ENCODE peak calls at places on chromosomes 1 and 21, in ten cellular contexts. B, V, N, P, S, H, C, Z, U and F are unnamed samples.

GRCh38 chr1:246961939-246962373 is 30.2 kb upstream of the AHCTF1 start:
- DNase-seq in P (peak; percentile 58), H (no peak), Z (no peak), B (peak; percentile 4), V (no peak), N (no peak), C (peak; percentile 25), U (no peak), S (peak; percentile 30), F (peak; percentile 48)

GRCh38 chr1:193661385-193661784 is 475.0 kb upstream of the B3GALT2 start:
- DNase-seq in U (no peak), N (no peak), V (no peak), C (no peak), H (no peak), B (no peak), Z (no peak), P (no peak), S (no peak), F (no peak)

GRCh38 chr1:18197299-18197698 is 89.7 kb downstream of the IGSF21 start:
- DNase-seq in P (no peak), Z (no peak), B (no peak), N (no peak), H (no peak), S (no peak), U (no peak), C (no peak), V (no peak), F (no peak)

GRCh38 chr1:203520315-203520714 is 26.4 kb downstream of the OPTC start:
- DNase-seq in B (no peak), Z (no peak), U (no peak), C (peak; percentile 39), S (no peak), H (no peak), P (peak; percentile 58), N (no peak), V (no peak), F (peak; percentile 52)

GRCh38 chr1:101613549-101613948 is 376.7 kb downstream of the S1PR1 start:
- DNase-seq in B (no peak), U (no peak), P (no peak), V (no peak), H (no peak), Z (no peak), N (no peak), C (no peak), S (no peak), F (peak; percentile 4)

GRCh38 chr1:164786980-164787833 is 228.2 kb downstream of the PBX1 start:
- DNase-seq in H (peak; percentile 97), Z (peak; percentile 75), C (no peak), U (peak; percentile 90), V (peak; percentile 94), N (peak; percentile 86), S (peak; percentile 88), P (peak; percentile 84), B (peak; percentile 72), F (peak; percentile 85)

GRCh38 chr21:37281993-37282392 is 14.9 kb upstream of the VPS26C start:
- DNase-seq in P (no peak), C (no peak), U (no peak), Z (no peak), H (peak; percentile 73), V (no peak), B (no peak), S (no peak), N (no peak), F (no peak)

GRCh38 chr1:1771096-1771495 is 7.2 kb downstream of the NADK start:
- DNase-seq in V (no peak), N (no peak), B (no peak), C (no peak), S (no peak), P (no peak), Z (no peak), H (no peak), U (no peak), F (no peak)

GRCh38 chr1:94755675-94756074 is 64.5 kb upstream of the SLC44A3 start:
- DNase-seq in B (peak; percentile 16), N (no peak), Z (peak; percentile 79), H (no peak), U (no peak), S (peak; percentile 36), P (peak; percentile 98), V (peak; percentile 22), C (peak; percentile 96), F (peak; percentile 94)

GRCh38 chr21:45108808-45109800 is 34.7 kb downstream of the ADARB1 start:
- DNase-seq in S (no peak), H (no peak), P (no peak), U (no peak), Z (no peak), N (no peak), C (no peak), V (no peak), B (no peak), F (no peak)
- H3K4me3 ChIP-seq in S (peak overlapping the region; percentile 13), H (no peak overlapping the region), P (no peak overlapping the region), U (no peak overlapping the region), Z (no peak overlapping the region), N (no peak overlapping the region), C (no peak overlapping the region), V (no peak overlapping the region), B (peak overlapping the region; percentile 10), F (no peak overlapping the region)

DNA sequence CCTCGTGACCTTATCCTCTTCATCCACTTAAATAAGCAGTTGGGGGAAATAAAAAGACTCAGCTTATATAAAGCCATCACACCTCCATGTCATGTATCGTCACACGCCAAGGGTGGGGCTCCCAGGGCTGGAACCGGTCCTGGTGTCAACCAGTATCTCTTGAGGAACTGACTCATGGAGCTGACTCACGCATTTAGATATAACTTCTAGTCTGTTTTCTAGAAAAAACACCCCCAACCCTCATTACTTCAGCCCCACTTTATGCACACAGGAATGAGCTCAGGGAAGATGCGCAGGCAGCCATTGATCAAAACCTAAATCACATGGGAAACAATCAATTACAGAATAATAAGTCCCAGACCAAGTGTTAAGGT is 6.9 kb upstream of the IL22RA1 start:
- DNase-seq in S (no peak), B (no peak), P (peak; percentile 47), Z (peak; percentile 85), C (no peak), N (no peak), H (peak; percentile 89), V (no peak), U (no peak), F (peak; percentile 52)
- H3K4me3 ChIP-seq in S (no peak overlapping the region), B (no peak overlapping the region), P (no peak overlapping the region), Z (peak overlapping the region; percentile 17), C (no peak overlapping the region), N (no peak overlapping the region), H (no peak overlapping the region), V (no peak overlapping the region), U (no peak overlapping the region), F (no peak overlapping the region)

DNA sequence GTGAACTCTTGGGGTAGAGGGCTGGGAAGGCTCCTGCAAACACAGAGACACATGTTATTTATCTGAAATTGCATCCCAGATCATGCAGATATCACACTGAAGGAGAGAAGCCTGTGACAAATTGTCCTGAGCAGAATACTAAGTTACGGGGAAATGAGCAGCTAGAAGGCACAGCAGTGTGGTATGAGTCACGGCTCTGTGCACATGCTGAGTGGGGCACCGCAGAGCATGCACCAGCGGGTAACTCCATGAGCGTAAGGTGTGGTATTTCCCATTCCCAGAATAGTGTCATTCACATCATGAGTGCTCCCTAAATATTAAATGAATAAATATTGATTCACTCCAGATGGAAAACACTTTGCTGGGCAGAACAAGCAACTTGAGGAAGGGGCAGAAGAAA is 21.3 kb upstream of the FCRL2 start:
- DNase-seq in U (no peak), Z (no peak), N (no peak), V (no peak), S (no peak), P (no peak), B (no peak), H (no peak), C (no peak), F (no peak)
- H3K4me3 ChIP-seq in U (no peak overlapping the region), Z (no peak overlapping the region), N (no peak overlapping the region), V (no peak overlapping the region), S (no peak overlapping the region), P (no peak overlapping the region), B (no peak overlapping the region), H (no peak overlapping the region), C (no peak overlapping the region), F (no peak overlapping the region)

GRCh38 chr1:3740752-3741151 is 11.5 kb upstream of the CCDC27 start:
- DNase-seq in N (peak; percentile 54), U (peak; percentile 71), H (no peak), S (no peak), P (no peak), Z (no peak), V (no peak), C (no peak), B (no peak), F (no peak)

GRCh38 chr1:3741566-3742438 is 10.4 kb upstream of the CCDC27 start:
- DNase-seq in C (no peak), V (no peak), H (no peak), N (peak; percentile 55), P (no peak), Z (no peak), S (no peak), U (peak; percentile 46), B (no peak), F (no peak)

GRCh38 chr1:3743421-3743820 is 8.8 kb upstream of the CCDC27 start:
- DNase-seq in V (no peak), S (no peak), C (no peak), U (no peak), Z (no peak), B (no peak), N (no peak), H (no peak), P (no peak), F (peak; percentile 16)

GRCh38 chr1:3743826-3744225 is 8.4 kb upstream of the CCDC27 start:
- DNase-seq in H (no peak), P (no peak), B (no peak), V (no peak), C (no peak), S (no peak), Z (no peak), N (peak; percentile 40), U (no peak), F (no peak)

DNA sequence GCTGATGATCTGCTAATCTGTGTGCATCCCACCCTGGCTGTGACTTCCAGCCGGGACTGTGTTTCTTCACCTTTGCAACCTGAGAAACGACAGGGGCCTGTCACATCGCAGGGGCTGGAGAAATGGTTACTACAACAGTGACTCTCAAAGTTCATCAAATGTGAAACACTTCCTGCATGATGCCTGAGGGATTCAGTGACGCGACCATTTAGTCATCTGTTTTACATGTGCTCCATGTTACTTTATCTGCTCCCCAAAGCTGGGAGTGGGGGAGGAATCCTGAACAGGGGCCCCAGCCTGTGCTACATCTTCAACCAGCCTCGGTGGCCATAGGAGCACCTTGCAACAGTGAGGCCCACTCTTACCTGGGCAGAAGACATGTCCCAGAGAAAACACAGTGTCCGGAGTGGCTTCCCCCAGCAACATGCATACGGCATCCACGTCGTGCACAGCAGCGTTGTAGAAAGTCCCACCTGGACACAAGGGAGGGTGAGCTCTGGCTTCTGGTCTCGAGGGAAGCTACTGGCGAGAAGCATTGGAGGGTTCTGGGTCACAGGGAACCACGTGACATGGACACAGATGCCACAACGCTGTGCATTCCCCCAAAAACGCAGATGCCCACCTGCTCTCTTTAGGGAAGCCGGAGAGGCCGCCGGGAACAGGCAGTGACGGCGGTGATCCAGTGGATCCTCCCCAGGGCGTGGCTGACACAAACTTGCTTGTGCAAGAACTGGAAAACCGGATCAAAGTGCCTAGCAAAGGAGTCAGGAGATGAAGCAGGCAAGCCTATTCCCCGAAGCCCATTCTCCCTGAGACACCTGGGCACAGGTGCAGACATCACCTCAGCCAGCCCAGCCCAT is 9.6 kb upstream of the CCDC27 start:
- DNase-seq in H (no peak), B (no peak), N (peak; percentile 47), S (no peak), V (no peak), C (no peak), Z (no peak), U (no peak), P (no peak), F (no peak)
- H3K4me3 ChIP-seq in H (no peak overlapping the region), B (no peak overlapping the region), N (no peak overlapping the region), S (no peak overlapping the region), V (no peak overlapping the region), C (no peak overlapping the region), Z (no peak overlapping the region), U (no peak overlapping the region), P (no peak overlapping the region), F (no peak overlapping the region)